ENCODE peak calls at places on chromosomes 6 and 20, in four cellular contexts. S is body of pancreas, P is right lobe of liver, K is small intestine. B is an unnamed sample. For H3K9me3, the result is how much of the 10 kb centered on the place peaks cover.

GRCh38 chr6:32968093-32968769 is at the start of gene BRD2:
- DNase-seq in S (peak), K (peak), P (peak), B (peak)

GRCh38 chr6:1766663-1767062 is 156.9 kb downstream of the FOXC1 start:
- DNase-seq in S (peak), K (no peak), P (no peak), B (peak)

GRCh38 chr6:15322781-15323536 is 77.1 kb downstream of the JARID2 start:
- DNase-seq in K (peak), S (no peak), P (no peak), B (peak)

GRCh38 chr20:50728981-50729874 is 2.2 kb upstream of the PARD6B start:
- DNase-seq in P (no peak), S (peak), K (peak), B (peak)

GRCh38 chr6:144059139-144059538 is 36.2 kb downstream of the SF3B5 start:
- DNase-seq in S (no peak), P (no peak), K (no peak), B (no peak)

GRCh38 chr6:107819217-107819616 is 4.9 kb downstream of the SCML4 start:
- DNase-seq in P (no peak), K (no peak), S (no peak), B (no peak)

GRCh38 chr6:28940859-28941680 is 17.3 kb upstream of the TRIM27 start:
- DNase-seq in P (peak), S (peak), K (peak), B (peak)

GRCh38 chr20:10671850-10672578 is 1.8 kb downstream of the JAG1 start:
- DNase-seq in P (peak), S (peak), K (peak), B (peak)

GRCh38 chr6:44045672-44046015 is 81.6 kb downstream of the MRPL14 start:
- DNase-seq in K (no peak), P (peak), S (no peak), B (no peak)

DNA sequence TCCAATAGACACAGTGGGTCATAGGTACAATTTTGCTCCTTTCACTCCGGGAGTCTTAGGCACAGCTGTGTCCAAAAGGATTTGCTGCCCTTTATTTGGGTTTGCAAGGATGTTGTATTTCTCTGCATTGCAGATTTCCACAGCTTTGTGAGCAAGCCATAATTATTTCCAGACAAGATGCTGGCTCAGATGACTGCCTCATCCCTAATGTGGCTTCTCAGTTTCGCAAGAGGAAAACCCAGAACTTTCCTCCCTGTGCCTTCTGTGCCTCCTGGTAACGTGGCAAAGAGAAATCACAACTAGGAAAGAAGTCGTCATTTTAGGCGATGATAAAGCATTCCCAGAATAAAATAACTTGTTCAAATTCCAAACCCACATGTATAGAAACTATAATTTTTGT is 33.7 kb downstream of the FAM50B start:
- DNase-seq in S (no peak), P (no peak), K (no peak), B (no peak)
- H3K4me3 ChIP-seq in S (no peak), P (no peak), K (no peak), B (no peak)

GRCh38 chr6:22732186-22732970 is 163.0 kb downstream of the HDGFL1 start:
- DNase-seq in S (no peak), P (no peak), K (no peak), B (no peak)

GRCh38 chr6:22737331-22737730 is 168.0 kb downstream of the HDGFL1 start:
- DNase-seq in P (no peak), K (peak), S (peak), B (no peak)
- H3K9me3 ChIP-seq in P (under half), K (under half), S (under half), B (under half)

GRCh38 chr20:57849126-57849867 is 139.5 kb upstream of the PMEPA1 start:
- DNase-seq in P (no peak), S (no peak), K (no peak), B (no peak)

GRCh38 chr20:57848282-57848681 is 138.5 kb upstream of the PMEPA1 start:
- DNase-seq in S (no peak), P (no peak), K (no peak), B (no peak)

GRCh38 chr20:57851786-57852185 is 142.0 kb upstream of the PMEPA1 start:
- DNase-seq in S (no peak), K (no peak), P (no peak), B (no peak)

GRCh38 chr20:57849868-57850215 is 140.0 kb upstream of the PMEPA1 start:
- DNase-seq in S (no peak), P (no peak), K (no peak), B (no peak)

GRCh38 chr20:57851025-57851682 is 141.3 kb upstream of the PMEPA1 start:
- DNase-seq in S (no peak), P (no peak), K (no peak), B (no peak)
- H3K4me3 ChIP-seq in S (no peak), P (no peak), K (no peak), B (no peak)

GRCh38 chr6:168721571-168721970 is 280.6 kb downstream of the SMOC2 start:
- DNase-seq in K (no peak), S (no peak), P (no peak), B (no peak)

GRCh38 chr6:168725821-168726220 is 284.8 kb downstream of the SMOC2 start:
- DNase-seq in S (no peak), K (no peak), P (no peak), B (no peak)

GRCh38 chr6:168724033-168724432 is 283.0 kb downstream of the SMOC2 start:
- DNase-seq in S (no peak), K (no peak), P (no peak), B (no peak)

GRCh38 chr6:168719901-168720300 is 278.9 kb downstream of the SMOC2 start:
- DNase-seq in P (no peak), K (no peak), S (no peak), B (no peak)

GRCh38 chr6:168722397-168722796 is 281.4 kb downstream of the SMOC2 start:
- DNase-seq in P (no peak), S (no peak), K (no peak), B (no peak)
- H3K9me3 ChIP-seq in P (under half), S (under half), K (under half), B (under half)

GRCh38 chr6:118171852-118172251 is 264.8 kb downstream of the SLC35F1 start:
- DNase-seq in K (peak), S (no peak), P (no peak), B (no peak)
- H3K4me3 ChIP-seq in K (no peak), S (no peak), P (no peak), B (no peak)

DNA sequence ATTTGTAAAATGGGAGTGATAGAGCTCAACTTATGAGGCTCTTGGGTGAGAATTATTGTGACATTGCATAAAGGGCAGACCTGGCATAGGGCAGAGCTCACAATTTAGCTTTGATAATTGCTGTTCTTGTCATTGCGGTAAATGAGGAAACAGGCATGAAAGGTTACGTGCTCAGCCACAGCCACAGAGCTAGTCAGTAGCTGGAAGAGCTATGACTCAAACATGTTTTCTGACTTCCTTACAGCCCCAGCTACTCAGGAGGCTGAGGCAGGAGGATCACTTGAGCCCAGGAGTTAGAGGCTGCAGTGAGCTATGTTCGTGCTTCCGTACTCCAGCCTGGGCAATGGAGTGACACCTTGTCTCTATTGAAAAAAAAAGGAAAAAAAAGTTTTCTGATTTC is 3.5 kb upstream of the GHRH start:
- DNase-seq in K (no peak), P (no peak), S (no peak), B (no peak)
- H3K9me3 ChIP-seq in K (under half), P (under half), S (under half), B (under half)

DNA sequence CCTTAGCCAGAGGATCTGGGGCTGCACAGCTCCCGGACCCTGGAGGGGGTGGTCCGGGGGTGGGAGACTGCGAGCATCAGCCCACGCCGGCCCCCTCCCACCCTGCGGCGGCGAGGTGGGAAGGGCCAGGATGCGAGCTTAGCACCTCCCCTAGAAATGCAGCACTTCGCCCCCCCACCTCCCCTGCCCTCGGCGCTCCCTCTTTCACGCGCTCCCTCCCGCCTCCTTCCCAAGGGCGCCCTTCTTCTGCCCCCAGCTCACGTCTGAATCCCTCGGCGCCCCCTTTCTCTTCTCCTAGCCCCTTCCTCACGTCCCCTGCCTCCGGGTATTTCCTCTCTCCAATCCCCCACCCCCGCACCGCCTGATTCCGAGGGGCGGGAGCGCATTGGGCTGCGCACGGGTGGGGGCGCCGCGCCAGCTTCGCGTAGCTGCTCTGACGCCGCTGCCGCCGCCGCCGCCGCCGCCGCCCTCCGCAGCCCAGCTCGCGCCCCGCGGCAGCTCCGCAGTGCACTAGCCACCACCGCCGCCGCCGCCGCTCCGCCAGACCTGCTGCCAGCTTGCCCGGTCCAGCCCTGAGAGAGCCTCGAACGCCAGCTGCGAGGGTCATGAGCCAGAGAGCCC is at the start of gene SLC32A1:
- DNase-seq in P (no peak), K (no peak), S (no peak), B (no peak)
- H3K4me3 ChIP-seq in P (no peak), K (no peak), S (no peak), B (no peak)

GRCh38 chr6:159473435-159473834 is 219.6 kb downstream of the SOD2 start:
- DNase-seq in P (no peak), S (no peak), K (no peak), B (no peak)

GRCh38 chr6:159467473-159468041 is 225.5 kb downstream of the SOD2 start:
- DNase-seq in P (no peak), S (no peak), K (no peak), B (no peak)

GRCh38 chr6:159470400-159470799 is 222.6 kb downstream of the SOD2 start:
- DNase-seq in K (no peak), S (no peak), P (no peak), B (no peak)

GRCh38 chr6:159466934-159467333 is 226.1 kb downstream of the SOD2 start:
- DNase-seq in K (no peak), P (no peak), S (no peak), B (no peak)

GRCh38 chr6:159469449-159469848 is 223.6 kb downstream of the SOD2 start:
- DNase-seq in S (no peak), P (no peak), K (peak), B (no peak)
- H3K9me3 ChIP-seq in S (under half), P (under half), K (under half), B (under half)

DNA sequence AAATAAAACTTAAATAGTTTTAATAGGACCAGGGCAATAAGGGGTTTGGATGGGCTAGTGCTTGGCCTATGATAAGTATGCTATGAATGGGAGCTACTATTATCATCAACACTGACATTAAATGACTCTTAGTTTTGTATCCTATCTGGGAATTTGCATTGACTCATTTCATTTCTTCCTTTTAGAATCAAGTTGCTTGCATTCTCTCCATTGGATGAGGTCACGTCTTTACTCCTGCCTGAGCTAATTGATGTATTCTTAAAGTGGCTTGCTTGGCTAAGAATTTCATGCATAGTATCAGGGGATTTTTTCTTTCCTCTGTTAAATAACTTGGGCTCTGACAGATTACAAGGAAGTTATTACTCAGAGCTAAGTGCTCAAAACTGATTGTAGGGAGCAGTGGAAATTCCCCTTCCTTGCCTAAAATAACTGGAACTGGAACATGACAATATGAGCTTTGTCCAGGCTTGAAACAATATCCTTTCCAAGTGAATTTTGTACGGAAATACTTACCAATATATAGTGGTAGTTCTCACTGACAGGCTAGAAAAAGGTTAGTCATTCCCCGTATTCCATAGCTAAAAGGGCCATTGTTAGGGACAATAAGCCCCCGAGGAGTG is 169.9 kb downstream of the BCAS1 start:
- DNase-seq in K (no peak), P (no peak), S (no peak), B (no peak)
- H3K4me3 ChIP-seq in K (no peak), P (no peak), S (no peak), B (no peak)

GRCh38 chr20:47181056-47181862 is 175.2 kb downstream of the ZMYND8 start:
- DNase-seq in K (peak), S (no peak), P (no peak), B (peak)
- H3K9me3 ChIP-seq in K (under half), S (under half), P (under half), B (under half)

B was measured in stomach.